ENCODE peak calls at places on chromosomes 11 and 22, in five cellular contexts. L is endothelial cell of umbilical vein, G is H1, A is HCT116, E is heart left ventricle. U is an unnamed sample.

GRCh38 chr11:110728883-110729282 is 16.6 kb upstream of the ARHGAP20 start:
- DNase-seq in E (no peak), G (no peak), A (no peak), L (no peak), U (no peak)

GRCh38 chr11:72587696-72588095 is 86.5 kb downstream of the PDE2A start:
- DNase-seq in A (no peak), G (no peak), E (peak; percentile 6), L (no peak), U (no peak)

GRCh38 chr11:46353706-46354105 is 6.4 kb downstream of the DGKZ start:
- DNase-seq in A (no peak), L (no peak), G (no peak), E (peak; percentile 32), U (no peak)

GRCh38 chr11:8934735-8935478 is 2.2 kb upstream of the C11orf16 start:
- DNase-seq in L (no peak), A (peak; percentile 53), E (no peak), G (no peak), U (no peak)

GRCh38 chr11:124297921-124298320 is 15.8 kb downstream of the OR8D1 start:
- DNase-seq in L (no peak), A (no peak), E (no peak), G (no peak), U (no peak)

GRCh38 chr11:12694182-12694531 is 19.9 kb downstream of the TEAD1 start:
- DNase-seq in G (no peak), A (no peak), L (no peak), E (peak; percentile 30), U (no peak)

GRCh38 chr11:46348986-46349401 is 1.7 kb downstream of the DGKZ start:
- DNase-seq in G (no peak), L (no peak), A (no peak), E (no peak), U (peak; percentile 21)

GRCh38 chr11:627273-627585 is 248 bp upstream of the SCT start:
- DNase-seq in E (no peak), G (no peak), A (no peak), L (no peak), U (no peak)

GRCh38 chr22:46622081-46622521 is 1.9 kb downstream of the GRAMD4 start:
- DNase-seq in L (peak; percentile 19), A (no peak), G (no peak), E (peak; percentile 94), U (no peak)

GRCh38 chr11:69828971-69829344 is 9.7 kb upstream of the FGF3 start:
- DNase-seq in E (no peak), L (no peak), G (no peak), A (no peak), U (no peak)

GRCh38 chr11:61828629-61829407 is 718 bp downstream of the FADS2 start:
- DNase-seq in A (no peak), E (peak; percentile 77), G (no peak), L (peak; percentile 59), U (peak; percentile 76)
- TF ChIP-seq POLR2A in A (no peak), E (no peak), G (peak; percentile 43), L (no peak), U (peak; percentile 8)

GRCh38 chr22:38943181-38943580 is 14.2 kb upstream of the APOBEC3A start:
- DNase-seq in G (no peak), E (no peak), L (no peak), A (no peak), U (no peak)

GRCh38 chr22:38942702-38943101 is 14.7 kb upstream of the APOBEC3A start:
- DNase-seq in A (no peak), L (no peak), E (no peak), G (no peak), U (no peak)

GRCh38 chr22:38940985-38941384 is 16.4 kb upstream of the APOBEC3A start:
- DNase-seq in A (no peak), G (no peak), E (no peak), L (no peak), U (no peak)

GRCh38 chr22:38943882-38944281 is 13.5 kb upstream of the APOBEC3A start:
- DNase-seq in E (no peak), A (no peak), L (no peak), G (no peak), U (no peak)

DNA sequence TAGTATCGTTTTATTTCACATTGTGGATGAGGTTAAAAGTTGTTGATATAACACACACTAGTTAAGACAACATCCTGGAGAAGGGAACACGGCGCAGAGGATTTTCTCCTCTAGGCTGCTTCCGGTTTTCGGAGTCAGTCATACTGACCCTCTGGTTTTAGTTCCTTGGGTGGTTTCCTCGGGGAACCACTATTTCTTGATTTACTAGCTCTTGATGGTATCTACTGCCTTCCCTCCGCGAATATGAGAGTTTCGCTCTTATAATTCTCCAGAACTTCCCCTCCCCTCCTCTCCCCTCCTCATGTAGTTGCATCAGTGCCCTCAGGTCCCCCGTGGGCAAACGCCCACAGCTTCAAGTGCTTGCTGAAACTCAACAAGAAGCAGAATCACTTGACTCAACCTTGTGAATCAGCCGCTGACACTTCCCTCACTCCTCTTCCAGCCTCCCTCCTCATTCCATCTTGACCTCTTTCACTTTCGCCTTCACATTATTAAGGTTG is 15.9 kb upstream of the APOBEC3A start:
- DNase-seq in E (no peak), A (no peak), G (no peak), L (no peak), U (no peak)
- TF ChIP-seq POLR2A in E (no peak), A (no peak), G (no peak), L (no peak), U (no peak)

GRCh38 chr22:36350751-36351594 is 36.8 kb downstream of the MYH9 start:
- DNase-seq in G (no peak), A (no peak), E (no peak), L (peak; percentile 56), U (no peak)

GRCh38 chr22:36352775-36353507 is 34.8 kb downstream of the MYH9 start:
- DNase-seq in A (no peak), E (peak; percentile 82), L (peak; percentile 90), G (no peak), U (no peak)

GRCh38 chr22:36355362-36355761 is 32.4 kb downstream of the MYH9 start:
- DNase-seq in A (no peak), L (no peak), E (no peak), G (no peak), U (no peak)

GRCh38 chr22:36349726-36350125 is 38.0 kb downstream of the MYH9 start:
- DNase-seq in E (no peak), G (no peak), A (no peak), L (peak; percentile 77), U (no peak)

DNA sequence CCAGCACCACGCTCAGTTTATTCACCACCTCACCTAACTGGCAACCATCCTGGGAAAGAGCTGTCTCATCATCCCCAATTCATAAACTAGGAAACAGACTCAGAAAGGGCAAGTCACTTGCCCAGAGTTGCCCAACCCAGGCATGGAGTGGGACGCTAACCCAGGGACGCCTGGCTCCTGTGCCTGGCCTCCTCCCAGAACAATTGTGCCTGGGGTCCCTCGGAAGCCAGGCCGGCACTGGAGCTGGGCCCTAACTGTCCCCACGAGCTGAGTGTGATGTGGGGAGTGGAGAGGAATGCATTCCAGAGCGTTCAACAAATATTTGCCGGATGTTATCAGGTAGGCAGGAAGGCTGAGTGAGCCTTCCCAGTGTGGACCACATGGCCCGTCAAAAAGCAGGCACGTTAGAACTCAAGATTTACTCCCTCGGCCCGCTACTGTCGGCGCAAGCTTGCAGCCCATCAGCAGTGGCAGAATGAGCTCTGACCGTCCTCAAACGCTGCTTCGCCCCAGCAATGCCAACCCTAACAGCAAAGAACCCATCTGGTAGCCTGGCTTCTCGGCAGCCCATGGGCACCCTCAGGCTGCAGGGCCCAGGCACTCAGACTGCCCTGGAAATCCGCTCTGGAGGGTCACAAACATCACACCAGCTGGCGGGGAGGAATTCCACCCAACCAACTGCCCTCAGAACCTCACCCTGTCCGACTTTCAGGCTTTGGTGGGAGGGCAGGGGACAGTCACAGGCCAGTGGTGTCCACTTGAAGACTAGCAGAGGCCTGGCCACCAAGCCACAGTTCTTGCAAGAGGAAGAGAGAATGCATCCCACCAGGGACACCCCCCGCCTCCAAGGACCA is 35.6 kb downstream of the MYH9 start:
- DNase-seq in G (no peak), L (no peak), E (no peak), A (no peak), U (no peak)
- TF ChIP-seq POLR2A in G (no peak), L (peak; percentile 6), E (no peak), A (no peak), U (no peak)

DNA sequence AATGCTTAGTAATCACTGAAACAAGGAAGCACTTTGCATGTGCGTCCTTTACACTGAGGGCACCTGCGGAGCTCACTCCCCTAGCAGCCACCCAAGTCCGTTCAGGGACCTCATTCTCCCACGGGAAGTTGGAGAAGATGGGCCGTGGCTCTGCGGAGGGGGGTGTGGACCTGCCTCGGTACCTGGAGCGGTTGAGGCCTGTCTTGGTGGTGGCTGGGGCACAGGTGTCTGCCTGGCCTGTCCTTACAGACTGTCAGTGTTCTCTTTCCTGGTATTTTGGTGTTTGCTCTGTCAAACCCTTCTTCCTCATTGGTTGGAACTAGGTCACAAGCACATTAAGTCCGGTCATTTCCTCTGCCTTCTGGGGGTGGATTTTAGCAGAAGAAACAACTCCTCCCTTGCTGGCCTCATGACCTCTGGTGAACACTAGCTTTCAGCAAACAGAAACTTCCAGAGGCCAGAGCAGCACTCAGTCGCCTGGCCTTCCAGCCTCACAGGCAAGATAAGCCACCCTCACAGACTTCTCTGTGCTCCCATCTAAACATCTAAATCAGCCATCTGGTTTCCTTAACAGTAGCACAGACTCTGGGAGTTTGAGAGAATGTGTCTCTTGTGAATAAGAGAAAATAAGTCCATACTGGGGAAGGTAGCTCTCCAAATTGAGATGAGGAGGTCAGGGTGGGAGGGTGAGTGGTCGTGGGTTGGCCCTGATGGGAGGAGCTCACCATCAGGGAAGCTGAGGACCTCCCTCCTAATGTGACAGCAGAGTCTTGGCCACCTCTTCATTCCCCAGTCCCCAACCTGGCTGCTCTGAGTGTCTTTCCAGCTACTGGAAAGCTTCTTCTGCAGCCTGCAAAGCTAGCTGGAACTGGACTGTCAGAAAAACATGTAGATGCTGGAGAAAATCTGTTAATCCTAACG is 8.6 kb downstream of the SNAP29 start:
- DNase-seq in G (no peak), A (no peak), E (peak; percentile 71), L (peak; percentile 49), U (peak; percentile 95)
- TF ChIP-seq POLR2A in G (no peak), A (no peak), E (peak; percentile 52), L (no peak), U (peak; percentile 28)